ENCODE peak calls at places on chromosome 9, in four cellular contexts. H is GM12878, R is H1, J is K562. D is an unnamed sample.

GRCh38 chr9:127923771-127924170 is 6.8 kb downstream of the PIP5KL1 start:
- DNase-seq in H (no peak), R (no peak), J (no peak), D (peak)

GRCh38 chr9:127758843-127759242 is 19.6 kb downstream of the SH2D3C start:
- DNase-seq in H (no peak), R (no peak), J (peak), D (no peak)

GRCh38 chr9:5586391-5586802 is 42.5 kb upstream of the RIC1 start:
- DNase-seq in H (peak), R (no peak), J (no peak), D (no peak)

GRCh38 chr9:35114921-35115341 is 731 bp downstream of the ATOSB start:
- DNase-seq in H (no peak), R (peak), J (peak), D (no peak)

GRCh38 chr9:130912932-130913598 is 16.5 kb upstream of the QRFP start:
- DNase-seq in H (no peak), R (no peak), J (peak), D (no peak)

GRCh38 chr9:103364753-103365152 is 369.6 kb downstream of the CYLC2 start:
- DNase-seq in H (no peak), R (no peak), J (no peak), D (no peak)

GRCh38 chr9:33329996-33330395 is 39.7 kb downstream of the NFX1 start:
- DNase-seq in H (no peak), R (no peak), J (no peak), D (no peak)

GRCh38 chr9:108182950-108183381 is 672.8 kb downstream of the ACTL7B start:
- DNase-seq in H (peak), R (no peak), J (no peak), D (no peak)

GRCh38 chr9:107480386-107480789 is 9.2 kb downstream of the KLF4 start:
- DNase-seq in H (no peak), R (no peak), J (peak), D (no peak)

GRCh38 chr9:13529321-13530104 is 250.0 kb upstream of the MPDZ start:
- DNase-seq in H (no peak), R (no peak), J (no peak), D (no peak)

GRCh38 chr9:134205636-134206316 is 41.4 kb upstream of the RNU6ATAC start:
- DNase-seq in H (no peak), R (no peak), J (peak), D (no peak)

DNA sequence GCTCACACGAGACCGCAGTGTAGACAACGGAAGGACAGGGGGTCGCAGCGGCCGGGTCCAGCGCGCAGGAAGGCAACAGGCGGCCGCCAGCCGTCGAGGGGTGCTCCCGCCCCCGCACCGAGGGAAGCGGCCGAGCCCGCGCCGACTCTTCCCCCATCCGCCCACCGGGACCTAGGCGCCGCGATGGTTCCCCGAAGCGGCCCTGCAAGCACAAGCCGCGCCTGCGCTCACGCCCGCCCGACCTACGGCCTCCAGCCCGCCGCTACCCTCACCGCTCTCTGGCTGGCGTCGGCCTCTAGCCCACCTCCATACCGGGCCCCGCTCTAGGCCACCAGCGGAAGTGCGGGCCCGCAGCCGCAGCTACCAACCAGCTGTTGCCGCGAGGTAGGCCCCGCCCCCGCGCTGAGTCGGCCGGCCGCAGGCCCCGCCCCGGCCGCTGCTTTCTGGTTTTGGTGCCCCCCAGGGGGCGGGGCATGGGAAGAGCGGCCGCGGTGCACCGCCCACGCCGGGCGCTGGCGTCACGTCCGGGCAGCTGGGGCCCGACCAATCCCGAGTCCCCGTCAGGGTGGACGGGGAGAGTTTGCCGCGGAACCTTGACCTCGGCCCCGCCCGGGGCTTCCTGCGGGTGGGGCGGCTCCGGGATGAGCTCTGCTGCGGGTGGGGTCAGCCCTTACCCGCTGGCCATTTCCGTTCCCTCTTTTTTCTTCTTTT is at the start of gene SETX:
- DNase-seq in H (peak), R (peak), J (peak), D (peak)
- TF ChIP-seq EGR1 in H (peak), R (peak), J (peak), D (peak)

DNA sequence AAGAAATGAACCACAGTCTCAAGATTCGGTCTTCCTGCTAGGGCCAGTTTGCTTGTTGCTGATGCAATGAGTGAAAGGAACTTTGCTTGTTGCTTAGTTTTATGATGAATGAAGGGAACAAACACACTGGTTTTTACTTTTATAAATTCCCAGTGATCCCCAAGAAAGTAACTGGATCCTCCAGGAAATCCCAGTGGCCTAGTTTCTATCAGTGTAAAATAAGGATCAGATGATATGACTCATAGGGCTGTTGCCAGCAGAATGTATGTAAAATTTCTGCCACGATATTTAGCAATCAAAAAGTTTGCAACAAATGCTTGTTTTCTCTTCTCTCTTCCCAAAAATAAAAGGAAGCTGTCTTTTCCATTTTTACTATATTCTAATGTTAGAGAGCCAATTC is 160.1 kb upstream of the CDKN2B start:
- DNase-seq in H (no peak), R (no peak), J (no peak), D (no peak)
- TF ChIP-seq SRF in H (no peak), R (no peak), J (no peak), D (no peak)

GRCh38 chr9:1198085-1198484 is 147.9 kb downstream of the DMRT2 start:
- DNase-seq in H (no peak), R (no peak), J (no peak), D (no peak)

GRCh38 chr9:1202512-1203285 is 152.5 kb downstream of the DMRT2 start:
- DNase-seq in H (no peak), R (no peak), J (no peak), D (no peak)

GRCh38 chr9:1201262-1201661 is 151.1 kb downstream of the DMRT2 start:
- DNase-seq in H (no peak), R (no peak), J (no peak), D (no peak)

GRCh38 chr9:1200847-1201251 is 150.7 kb downstream of the DMRT2 start:
- DNase-seq in H (no peak), R (no peak), J (no peak), D (no peak)
- H3K4me3 ChIP-seq in H (no peak), R (no peak), J (no peak), D (no peak)

DNA sequence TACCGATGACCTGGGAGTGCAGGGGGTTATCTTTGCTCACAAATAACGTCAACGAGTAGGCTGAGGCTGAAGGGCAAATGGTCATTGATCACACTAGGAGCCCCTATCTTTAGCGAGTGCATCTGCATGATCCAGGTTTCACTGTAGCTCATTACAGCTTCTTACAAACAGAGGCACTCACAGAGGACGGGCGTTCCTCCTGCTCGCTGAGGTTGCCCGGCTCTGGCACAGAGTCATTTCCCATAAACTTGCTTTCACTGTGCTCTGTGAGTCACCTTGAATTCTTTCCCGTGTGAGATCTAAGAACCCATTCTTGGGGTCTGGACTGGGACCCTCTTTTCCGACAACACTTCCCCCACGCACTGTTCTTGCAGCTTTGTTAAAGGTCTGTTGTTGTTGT is 1.9 kb upstream of the PAEP start:
- DNase-seq in H (no peak), R (no peak), J (no peak), D (no peak)
- TF ChIP-seq EGR1 in H (no peak), R (no peak), J (no peak), D (no peak)

DNA sequence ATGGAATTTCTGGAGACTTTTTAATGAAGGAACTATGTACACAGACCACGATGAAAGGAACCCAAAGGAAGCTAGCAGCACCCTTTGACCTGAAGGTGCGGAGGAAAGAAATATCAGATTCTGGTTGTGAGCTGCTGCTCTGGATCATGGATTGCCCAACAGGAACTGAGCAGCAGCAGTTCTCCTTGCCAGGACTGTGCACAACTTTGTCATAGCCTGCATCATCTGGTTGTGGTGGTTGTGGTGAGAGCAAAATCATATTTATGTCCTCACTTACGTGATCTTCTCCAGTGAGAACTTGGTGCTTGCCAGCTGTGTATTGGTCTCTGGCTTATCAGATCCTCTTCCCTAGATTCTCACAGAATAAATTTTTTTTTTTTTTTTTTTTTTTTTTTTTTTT is 70.7 kb upstream of the LPAR1 start:
- DNase-seq in H (no peak), R (no peak), J (no peak), D (no peak)
- TF ChIP-seq SRF in H (no peak), R (no peak), J (no peak), D (no peak)